ENCODE peak calls at places on chromosomes 11 and 22, in five cellular contexts. One of them, this sample, is unnamed.

GRCh38 chr11:91528965-91529364 is 695.7 kb upstream of the FAT3 start:
- DNase-seq in HepG2: no peak
- DNase-seq in SK-N-SH: no peak
- DNase-seq in H9: no peak
- DNase-seq in K562: no peak
- DNase-seq in this sample: no peak

GRCh38 chr11:120702656-120703055 is 191.1 kb downstream of the GRIK4 start:
- DNase-seq in SK-N-SH: no peak
- DNase-seq in HepG2: no peak
- DNase-seq in H9: no peak
- DNase-seq in K562: no peak
- DNase-seq in this sample: no peak

GRCh38 chr22:36330655-36331305 is 57.0 kb downstream of the MYH9 start:
- DNase-seq in H9: no peak
- DNase-seq in HepG2: no peak
- DNase-seq in K562: no peak
- DNase-seq in SK-N-SH: no peak
- DNase-seq in this sample: no peak

GRCh38 chr22:35725521-35725920 is 7.8 kb downstream of the APOL5 start:
- DNase-seq in SK-N-SH: no peak
- DNase-seq in H9: no peak
- DNase-seq in HepG2: no peak
- DNase-seq in K562: no peak
- DNase-seq in this sample: peak; percentile 87

GRCh38 chr22:46738961-46739870 is 1.2 kb upstream of the CERK start:
- DNase-seq in K562: peak; percentile 22
- DNase-seq in HepG2: peak; percentile 75
- DNase-seq in SK-N-SH: no peak
- DNase-seq in H9: peak; percentile 64
- DNase-seq in this sample: no peak

GRCh38 chr11:73577496-73577917 is 20.4 kb downstream of the FAM168A start:
- DNase-seq in H9: no peak
- DNase-seq in HepG2: no peak
- DNase-seq in SK-N-SH: peak; percentile 68
- DNase-seq in K562: no peak
- DNase-seq in this sample: no peak

GRCh38 chr22:21044931-21045584 is 688 bp upstream of the LRRC74B start:
- DNase-seq in H9: no peak
- DNase-seq in K562: peak; percentile 75
- DNase-seq in HepG2: no peak
- DNase-seq in SK-N-SH: peak; percentile 64
- DNase-seq in this sample: peak; percentile 98

GRCh38 chr11:96341237-96342130 is 1.5 kb downstream of the MAML2 start:
- DNase-seq in H9: peak; percentile 61
- DNase-seq in K562: peak; percentile 76
- DNase-seq in SK-N-SH: peak; percentile 47
- DNase-seq in HepG2: peak; percentile 44
- DNase-seq in this sample: no peak

GRCh38 chr22:26669060-26669481 is 11.7 kb downstream of the MIAT start:
- DNase-seq in H9: peak; percentile 76
- DNase-seq in SK-N-SH: peak; percentile 80
- DNase-seq in HepG2: peak; percentile 32
- DNase-seq in K562: no peak
- DNase-seq in this sample: peak; percentile 3

GRCh38 chr11:117180661-117181585 is 2.4 kb downstream of the SIDT2 start:
- DNase-seq in K562: peak; percentile 75
- DNase-seq in HepG2: peak; percentile 76
- DNase-seq in H9: peak; percentile 95
- DNase-seq in SK-N-SH: peak; percentile 71
- DNase-seq in this sample: peak; percentile 56
- H2AFZ ChIP-seq in K562: peak overlapping the region; percentile 95
- H2AFZ ChIP-seq in HepG2: no peak overlapping the region
- H2AFZ ChIP-seq in H9: no peak overlapping the region
- H2AFZ ChIP-seq in SK-N-SH: no peak overlapping the region
- H2AFZ ChIP-seq in this sample: no peak overlapping the region

GRCh38 chr11:13009921-13010736 is 1.0 kb downstream of the RASSF10 start:
- DNase-seq in K562: no peak
- DNase-seq in HepG2: no peak
- DNase-seq in H9: peak; percentile 69
- DNase-seq in SK-N-SH: peak; percentile 68
- DNase-seq in this sample: no peak
- H3K27me3 ChIP-seq in K562: peaks cover 15% of the 10 kb centered on the region
- H3K27me3 ChIP-seq in HepG2: no peaks in the 10 kb centered on the region
- H3K27me3 ChIP-seq in H9: peaks cover 26% of the 10 kb centered on the region
- H3K27me3 ChIP-seq in SK-N-SH: peaks cover 33% of the 10 kb centered on the region
- H3K27me3 ChIP-seq in this sample: peaks cover 22% of the 10 kb centered on the region

DNA sequence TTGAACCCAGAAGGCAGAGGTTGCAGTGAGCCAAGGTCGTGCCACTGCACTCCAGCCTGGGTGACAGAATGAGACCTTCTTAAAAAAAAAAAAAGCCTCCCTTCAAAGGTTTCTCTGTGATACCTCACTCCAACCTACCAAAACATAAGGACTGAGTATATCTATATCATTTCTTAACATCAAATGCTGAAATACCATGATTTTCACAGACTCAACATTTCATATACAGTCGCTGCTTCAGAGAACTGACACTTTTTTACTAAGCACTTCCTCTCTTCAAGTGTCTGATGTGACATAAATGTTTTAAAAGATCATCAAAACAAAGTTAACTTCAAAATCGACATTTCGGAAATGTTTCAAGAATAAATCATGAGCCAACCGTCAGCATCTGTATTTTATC is 12.0 kb downstream of the PRR14L start:
- DNase-seq in H9: no peak
- DNase-seq in SK-N-SH: no peak
- DNase-seq in K562: no peak
- DNase-seq in HepG2: no peak
- DNase-seq in this sample: peak; percentile 87
- H3K79me2 ChIP-seq in H9: peaks cover 4% of the 10 kb centered on the region
- H3K79me2 ChIP-seq in SK-N-SH: peaks cover 97% of the 10 kb centered on the region
- H3K79me2 ChIP-seq in K562: peaks cover 51% of the 10 kb centered on the region
- H3K79me2 ChIP-seq in HepG2: peaks cover 20% of the 10 kb centered on the region
- H3K79me2 ChIP-seq in this sample: peaks cover 2% of the 10 kb centered on the region

GRCh38 chr11:86453290-86454030 is 78.8 kb downstream of the CCDC81 start:
- DNase-seq in SK-N-SH: no peak
- DNase-seq in H9: no peak
- DNase-seq in K562: no peak
- DNase-seq in HepG2: no peak
- DNase-seq in this sample: no peak

GRCh38 chr11:86459002-86459385 is 84.3 kb downstream of the CCDC81 start:
- DNase-seq in K562: no peak
- DNase-seq in H9: no peak
- DNase-seq in SK-N-SH: no peak
- DNase-seq in HepG2: no peak
- DNase-seq in this sample: no peak

GRCh38 chr11:86459682-86460460 is 85.2 kb downstream of the CCDC81 start:
- DNase-seq in K562: no peak
- DNase-seq in HepG2: peak; percentile 49
- DNase-seq in H9: peak; percentile 45
- DNase-seq in SK-N-SH: peak; percentile 14
- DNase-seq in this sample: peak; percentile 42

GRCh38 chr11:86458294-86459001 is 83.8 kb downstream of the CCDC81 start:
- DNase-seq in HepG2: no peak
- DNase-seq in H9: no peak
- DNase-seq in SK-N-SH: no peak
- DNase-seq in K562: no peak
- DNase-seq in this sample: no peak

DNA sequence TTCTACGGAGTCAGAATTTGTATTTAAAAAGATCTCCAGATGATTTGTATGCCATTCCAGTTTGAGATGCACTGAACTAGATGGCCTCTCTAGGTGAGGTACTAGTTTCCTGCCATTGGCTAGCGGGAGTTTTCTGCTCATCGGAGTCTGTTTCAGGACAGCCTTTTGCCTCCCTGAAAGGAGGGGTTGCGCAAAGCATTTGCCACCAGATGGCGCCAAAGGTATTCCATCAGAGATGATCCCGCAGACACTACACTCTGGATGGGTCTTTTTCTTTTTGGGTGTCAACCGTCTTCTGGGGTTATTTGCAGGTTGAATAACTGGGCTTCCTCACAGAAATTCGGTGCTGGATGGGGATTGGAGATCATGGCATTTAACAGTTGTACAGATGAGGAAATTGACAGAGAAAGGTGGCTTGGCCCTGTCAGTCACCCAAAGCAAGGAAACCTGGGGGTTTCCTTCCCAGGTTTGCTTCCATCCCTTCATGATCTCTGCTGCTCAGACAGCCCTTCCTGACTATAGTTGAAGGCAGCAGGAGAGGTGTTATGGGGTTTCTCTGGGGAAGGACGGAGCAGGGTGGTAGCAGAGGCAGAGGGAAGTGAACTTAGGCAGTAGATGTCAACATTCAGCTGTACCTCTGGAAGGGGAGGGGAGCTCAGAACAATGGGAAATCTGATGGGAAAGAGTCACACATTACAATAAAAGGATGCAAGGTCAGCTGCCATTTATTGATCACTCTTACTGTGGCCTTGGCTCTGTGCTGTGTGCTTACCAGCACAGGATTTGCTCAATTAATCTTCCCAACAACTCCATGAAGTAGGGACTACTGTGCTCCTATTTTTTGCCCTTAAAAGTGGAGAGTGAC is 81.6 kb downstream of the CCDC81 start:
- DNase-seq in K562: peak; percentile 77
- DNase-seq in HepG2: peak; percentile 66
- DNase-seq in SK-N-SH: peak; percentile 75
- DNase-seq in H9: peak; percentile 87
- DNase-seq in this sample: peak; percentile 65
- H2AFZ ChIP-seq in K562: no peak overlapping the region
- H2AFZ ChIP-seq in HepG2: no peak overlapping the region
- H2AFZ ChIP-seq in SK-N-SH: peak overlapping the region; percentile 34
- H2AFZ ChIP-seq in H9: no peak overlapping the region
- H2AFZ ChIP-seq in this sample: no peak overlapping the region

GRCh38 chr22:49305966-49306631 is 521.6 kb downstream of the BRD1 start:
- DNase-seq in SK-N-SH: no peak
- DNase-seq in H9: peak; percentile 1
- DNase-seq in K562: no peak
- DNase-seq in HepG2: no peak
- DNase-seq in this sample: no peak
- H3K27me3 ChIP-seq in SK-N-SH: no peaks in the 10 kb centered on the region
- H3K27me3 ChIP-seq in H9: no peaks in the 10 kb centered on the region
- H3K27me3 ChIP-seq in K562: peaks cover 39% of the 10 kb centered on the region
- H3K27me3 ChIP-seq in HepG2: peaks cover 4% of the 10 kb centered on the region
- H3K27me3 ChIP-seq in this sample: no peaks in the 10 kb centered on the region